ENCODE peak calls at places on chromosome 22, in nine cellular contexts. C, R, W, D, L, O, X, E and H are unnamed samples.

GRCh38 chr22:20206709-20207215 is 55.9 kb upstream of the CCDC188 start:
- DNase-seq in C (peak; percentile 31), R (no peak), W (no peak), D (peak; percentile 20), L (no peak), O (no peak), X (no peak), E (peak; percentile 22), H (peak; percentile 55)

GRCh38 chr22:44567846-44568493 is 69.9 kb upstream of the RTL6 start:
- DNase-seq in C (peak; percentile 65), R (peak; percentile 48), W (no peak), D (peak; percentile 17), L (no peak), O (peak; percentile 34), X (peak; percentile 27), E (peak; percentile 39), H (peak; percentile 51)

GRCh38 chr22:20963201-20964052 is 3.6 kb upstream of the AIFM3 start:
- DNase-seq in C (no peak), R (no peak), W (no peak), D (no peak), L (no peak), O (no peak), X (no peak), E (no peak), H (no peak)

GRCh38 chr22:24894998-24895397 is 51.5 kb downstream of the LHFPL7 start:
- DNase-seq in C (peak; percentile 83), R (peak; percentile 85), W (no peak), D (no peak), L (peak; percentile 85), O (peak; percentile 67), X (peak; percentile 82), E (no peak), H (peak; percentile 82)

GRCh38 chr22:44025171-44026065 is 1.3 kb downstream of the PARVB start:
- DNase-seq in C (peak; percentile 83), R (peak; percentile 43), W (no peak), D (no peak), L (peak; percentile 42), O (peak; percentile 58), X (peak; percentile 67), E (no peak), H (no peak)

GRCh38 chr22:19892249-19892879 is 37.7 kb upstream of the GNB1L start:
- DNase-seq in C (no peak), R (no peak), W (no peak), D (peak; percentile 33), L (no peak), O (no peak), X (no peak), E (peak; percentile 53), H (no peak)

GRCh38 chr22:44797181-44797720 is 44.9 kb downstream of the ARHGAP8 start:
- DNase-seq in C (no peak), R (no peak), W (no peak), D (no peak), L (no peak), O (no peak), X (no peak), E (no peak), H (no peak)

GRCh38 chr22:46777609-46777970 is 15.1 kb downstream of the TBC1D22A start:
- DNase-seq in C (no peak), R (no peak), W (no peak), D (no peak), L (peak; percentile 62), O (peak; percentile 48), X (peak; percentile 56), E (no peak), H (no peak)

GRCh38 chr22:46084943-46085830 is 65.1 kb upstream of the PPARA start:
- DNase-seq in C (peak; percentile 69), R (peak; percentile 90), W (no peak), D (peak; percentile 87), L (peak; percentile 80), O (peak; percentile 92), X (peak; percentile 93), E (no peak), H (peak; percentile 92)

GRCh38 chr22:20793386-20794131 is 19.6 kb downstream of the SERPIND1 start:
- DNase-seq in C (no peak), R (peak; percentile 47), W (no peak), D (peak; percentile 10), L (no peak), O (no peak), X (no peak), E (no peak), H (no peak)

GRCh38 chr22:23140385-23140784 is 1.4 kb downstream of the RSPH14 start:
- DNase-seq in C (no peak), R (no peak), W (no peak), D (no peak), L (no peak), O (no peak), X (no peak), E (no peak), H (no peak)

GRCh38 chr22:37752189-37753061 is 55.3 kb upstream of the GCAT start:
- DNase-seq in C (peak; percentile 89), R (peak; percentile 94), W (peak; percentile 58), D (peak; percentile 98), L (peak; percentile 91), O (peak; percentile 94), X (peak; percentile 96), E (peak; percentile 85), H (peak; percentile 90)

GRCh38 chr22:42714768-42715430 is 5.8 kb downstream of the A4GALT start:
- DNase-seq in C (no peak), R (no peak), W (no peak), D (no peak), L (no peak), O (no peak), X (no peak), E (no peak), H (no peak)

GRCh38 chr22:42708393-42708792 is 12.3 kb downstream of the A4GALT start:
- DNase-seq in C (no peak), R (no peak), W (no peak), D (no peak), L (no peak), O (no peak), X (no peak), E (no peak), H (no peak)

GRCh38 chr22:42714308-42714707 is 6.4 kb downstream of the A4GALT start:
- DNase-seq in C (no peak), R (no peak), W (no peak), D (no peak), L (no peak), O (no peak), X (no peak), E (no peak), H (no peak)

GRCh38 chr22:42711895-42712837 is 8.5 kb downstream of the A4GALT start:
- DNase-seq in C (no peak), R (peak; percentile 81), W (no peak), D (no peak), L (no peak), O (no peak), X (peak; percentile 77), E (no peak), H (no peak)

DNA sequence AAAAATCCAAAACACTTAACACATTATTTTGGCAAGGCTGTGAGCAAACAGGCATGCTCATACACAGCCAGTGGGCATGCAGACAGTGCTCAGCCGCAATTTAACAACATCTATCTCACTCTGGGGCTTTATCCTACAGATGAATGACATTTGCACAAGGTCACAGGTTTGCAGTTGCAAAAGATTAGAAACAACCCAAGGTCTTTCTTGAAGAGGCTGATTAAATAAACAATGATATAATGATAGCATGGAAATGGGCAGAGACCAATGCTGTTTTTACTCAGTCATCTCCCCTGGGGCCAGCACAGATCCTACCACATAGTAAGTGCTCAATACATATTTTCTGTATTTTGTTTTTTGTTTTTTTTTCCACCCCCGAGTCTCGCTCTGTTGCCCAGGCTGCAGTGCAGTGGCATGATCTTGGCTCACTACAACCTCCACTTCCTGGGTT is 9.4 kb downstream of the A4GALT start:
- DNase-seq in C (no peak), R (no peak), W (no peak), D (no peak), L (no peak), O (no peak), X (no peak), E (no peak), H (no peak)
- H3K4me3 ChIP-seq in C (no peak overlapping the region), R (no peak overlapping the region), W (no peak overlapping the region), D (no peak overlapping the region), L (no peak overlapping the region), O (no peak overlapping the region), X (no peak overlapping the region), E (no peak overlapping the region), H (no peak overlapping the region)

GRCh38 chr22:28816994-28817530 is 16.7 kb upstream of the XBP1 start:
- DNase-seq in C (no peak), R (no peak), W (no peak), D (no peak), L (no peak), O (no peak), X (no peak), E (no peak), H (no peak)
- H3K4me1 ChIP-seq in C (peaks cover 80% of the 10 kb centered on the region), R (peaks cover 47% of the 10 kb centered on the region), W (peaks cover 81% of the 10 kb centered on the region), D (no peaks in the 10 kb centered on the region), L (peaks cover 32% of the 10 kb centered on the region), O (peaks cover 24% of the 10 kb centered on the region), X (peaks cover 11% of the 10 kb centered on the region), E (peaks cover 2% of the 10 kb centered on the region), H (peaks cover 86% of the 10 kb centered on the region)

DNA sequence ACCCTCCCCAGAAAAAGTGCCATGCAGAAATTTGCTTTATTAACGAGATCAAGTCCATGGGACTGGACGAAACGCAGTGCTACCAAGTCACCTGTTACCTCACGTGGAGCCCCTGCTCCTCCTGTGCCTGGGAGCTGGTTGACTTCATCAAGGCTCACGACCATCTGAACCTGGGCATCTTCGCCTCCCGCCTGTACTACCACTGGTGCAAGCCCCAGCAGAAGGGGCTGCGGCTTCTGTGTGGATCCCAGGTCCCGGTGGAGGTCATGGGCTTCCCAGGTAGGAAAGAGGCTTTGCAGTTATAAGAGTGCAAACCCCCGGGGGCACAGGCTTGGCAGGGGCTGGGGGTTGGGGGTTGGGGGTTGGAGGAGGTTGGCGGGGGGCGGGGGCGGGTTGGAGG is 4.2 kb downstream of the APOBEC3H start:
- DNase-seq in C (no peak), R (no peak), W (no peak), D (no peak), L (no peak), O (no peak), X (no peak), E (no peak), H (no peak)
- H3K4me3 ChIP-seq in C (no peak overlapping the region), R (no peak overlapping the region), W (no peak overlapping the region), D (no peak overlapping the region), L (no peak overlapping the region), O (no peak overlapping the region), X (no peak overlapping the region), E (no peak overlapping the region), H (no peak overlapping the region)

GRCh38 chr22:41934284-41935014 is 7.8 kb upstream of the TNFRSF13C start:
- DNase-seq in C (no peak), R (no peak), W (no peak), D (no peak), L (no peak), O (no peak), X (no peak), E (no peak), H (peak; percentile 15)

GRCh38 chr22:41933411-41934177 is 7.0 kb upstream of the TNFRSF13C start:
- DNase-seq in C (no peak), R (no peak), W (no peak), D (no peak), L (no peak), O (no peak), X (no peak), E (no peak), H (no peak)

GRCh38 chr22:41931701-41932269 is 5.2 kb upstream of the TNFRSF13C start:
- DNase-seq in C (no peak), R (no peak), W (no peak), D (no peak), L (no peak), O (no peak), X (no peak), E (no peak), H (no peak)

GRCh38 chr22:41935015-41935908 is 8.7 kb upstream of the TNFRSF13C start:
- DNase-seq in C (no peak), R (no peak), W (no peak), D (no peak), L (no peak), O (no peak), X (peak; percentile 71), E (no peak), H (no peak)

GRCh38 chr22:41932353-41932752 is 5.7 kb upstream of the TNFRSF13C start:
- DNase-seq in C (no peak), R (no peak), W (no peak), D (no peak), L (no peak), O (no peak), X (no peak), E (no peak), H (no peak)
- H3K4me1 ChIP-seq in C (no peaks in the 10 kb centered on the region), R (no peaks in the 10 kb centered on the region), W (no peaks in the 10 kb centered on the region), D (no peaks in the 10 kb centered on the region), L (no peaks in the 10 kb centered on the region), O (no peaks in the 10 kb centered on the region), X (peaks cover 4% of the 10 kb centered on the region), E (no peaks in the 10 kb centered on the region), H (no peaks in the 10 kb centered on the region)